ENCODE peak calls at places on chromosomes 7 and 10, in ten cellular contexts. P is lower lobe of right lung, I is Caco-2, Z is brain microvascular endothelial cell, Y is gastrocnemius medialis, D is Panc1, K is uterus, S is neural progenitor cell, E is hepatocyte, G is BJ. W is an unnamed sample.

GRCh38 chr7:158139499-158139898 is 448.1 kb downstream of the PTPRN2 start:
- DNase-seq in P (no peak), I (no peak), Z (no peak), Y (no peak), D (no peak), K (no peak), S (no peak), E (no peak), G (no peak), W (no peak)

GRCh38 chr7:105713488-105714465 is 132.5 kb upstream of the EFCAB10 start:
- DNase-seq in P (no peak), I (no peak), Z (no peak), Y (no peak), D (no peak), K (no peak), S (no peak), E (no peak), G (no peak), W (no peak)

GRCh38 chr10:72320676-72321247 is 34.0 kb downstream of the DNAJB12 start:
- DNase-seq in P (peak), I (peak), Z (peak), Y (peak), D (peak), K (peak), S (peak), E (peak), G (peak), W (peak)

GRCh38 chr10:75234683-75235374 is 928 bp downstream of the COMTD1 start:
- DNase-seq in P (no peak), I (no peak), Z (no peak), Y (no peak), D (no peak), K (peak), S (peak), E (peak), G (no peak), W (peak)

GRCh38 chr7:55593172-55593514 is 20.8 kb upstream of the VOPP1 start:
- DNase-seq in P (no peak), I (no peak), Z (no peak), Y (no peak), D (no peak), K (no peak), S (no peak), E (no peak), G (no peak), W (no peak)

GRCh38 chr10:111076682-111077661 is at the start of gene ADRA2A:
- DNase-seq in P (peak), I (peak), Z (peak), Y (no peak), D (no peak), K (peak), S (peak), E (peak), G (peak), W (no peak)

GRCh38 chr10:121633056-121633455 is 34.8 kb upstream of the FGFR2 start:
- DNase-seq in P (no peak), I (no peak), Z (no peak), Y (no peak), D (no peak), K (no peak), S (no peak), E (peak), G (no peak), W (no peak)

GRCh38 chr10:96017227-96017687 is 26.1 kb upstream of the CCNJ start:
- DNase-seq in P (no peak), I (peak), Z (peak), Y (no peak), D (peak), K (no peak), S (peak), E (peak), G (peak), W (peak)

GRCh38 chr10:117532451-117533107 is 10.0 kb upstream of the EMX2 start:
- DNase-seq in P (no peak), I (no peak), Z (no peak), Y (no peak), D (no peak), K (peak), S (peak), E (no peak), G (no peak), W (no peak)

GRCh38 chr10:14536269-14536903 is 205.7 kb upstream of the FRMD4A start:
- DNase-seq in P (no peak), I (no peak), Z (no peak), Y (no peak), D (no peak), K (no peak), S (no peak), E (no peak), G (no peak), W (no peak)

GRCh38 chr10:105993609-105994008 is 1170.9 kb downstream of the SORCS1 start:
- DNase-seq in P (no peak), I (no peak), Z (no peak), Y (no peak), D (no peak), K (no peak), S (no peak), E (no peak), G (no peak), W (no peak)

DNA sequence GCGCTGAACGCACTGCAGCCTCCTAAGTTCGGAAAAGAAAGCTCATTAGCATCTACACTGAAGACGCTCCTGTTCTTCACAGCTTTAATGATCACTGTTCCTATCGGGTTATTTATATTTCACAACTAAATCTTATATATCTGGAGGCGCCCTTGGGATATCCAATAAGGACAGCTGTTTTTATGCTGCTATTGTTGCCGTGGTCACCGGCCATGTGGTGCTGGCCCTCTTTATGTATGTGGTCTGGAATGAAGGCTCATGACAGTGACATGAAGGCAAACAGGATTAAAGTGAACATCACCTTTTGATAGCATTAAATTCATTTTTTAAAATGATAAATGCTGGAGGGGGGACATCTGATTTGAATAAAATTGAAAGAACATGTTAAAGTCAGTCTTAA is 8.8 kb downstream of the BLVRA start:
- DNase-seq in P (no peak), I (no peak), Z (no peak), Y (no peak), D (no peak), K (no peak), S (no peak), E (no peak), G (no peak), W (no peak)
- H3K4me3 ChIP-seq in P (no peak), I (no peak), Z (no peak), Y (no peak), D (no peak), K (no peak), S (no peak), E (no peak), G (no peak), W (no peak)

DNA sequence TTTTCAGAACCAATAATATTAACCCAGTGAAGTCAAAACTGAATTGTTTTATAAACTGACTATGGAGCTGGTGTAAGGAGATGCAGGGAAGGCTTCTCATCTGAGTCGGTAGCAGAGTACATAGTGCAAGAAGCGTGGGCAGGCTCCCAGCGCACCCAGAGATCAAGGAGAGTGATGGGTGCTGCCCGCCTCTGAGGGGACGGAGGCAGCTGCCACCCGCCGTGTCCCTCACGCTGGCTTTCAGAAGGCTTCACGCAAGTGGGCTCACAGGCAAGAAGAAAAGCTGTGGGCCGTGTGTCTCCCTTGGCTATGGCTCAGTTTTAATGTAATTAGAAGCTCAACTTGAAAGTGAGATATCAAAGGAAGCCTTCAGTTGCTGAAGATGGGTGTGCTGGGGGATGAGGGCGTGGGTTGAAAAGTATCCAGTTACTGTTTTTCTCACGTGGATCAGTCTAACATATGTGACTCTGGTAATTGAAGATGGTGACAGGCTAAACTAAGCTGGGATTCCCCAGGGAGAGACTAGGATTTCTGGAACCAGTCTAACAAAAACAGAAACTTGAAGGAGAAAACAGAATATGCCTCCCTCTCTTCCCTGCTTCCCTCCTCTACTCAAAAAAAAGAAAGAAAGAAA is 159.9 kb downstream of the MGMT start:
- DNase-seq in P (no peak), I (no peak), Z (no peak), Y (no peak), D (no peak), K (no peak), S (no peak), E (no peak), G (no peak), W (no peak)
- TF ChIP-seq CTCF in P (no peak), I (no peak), Z (no peak), Y (no peak), D (no peak), K (no peak), S (no peak), E (no peak), G (no peak), W (no peak)

GRCh38 chr10:21521910-21522533 is 3.5 kb downstream of the SKIDA1 start:
- DNase-seq in P (no peak), I (no peak), Z (no peak), Y (no peak), D (no peak), K (no peak), S (peak), E (no peak), G (no peak), W (no peak)

GRCh38 chr10:21517983-21518628 is 7.4 kb downstream of the SKIDA1 start:
- DNase-seq in P (no peak), I (no peak), Z (no peak), Y (no peak), D (no peak), K (no peak), S (peak), E (no peak), G (no peak), W (no peak)

GRCh38 chr10:21518629-21519321 is 6.7 kb downstream of the SKIDA1 start:
- DNase-seq in P (peak), I (no peak), Z (no peak), Y (no peak), D (no peak), K (no peak), S (peak), E (peak), G (no peak), W (no peak)

GRCh38 chr10:21519327-21519933 is 6.1 kb downstream of the SKIDA1 start:
- DNase-seq in P (no peak), I (no peak), Z (no peak), Y (no peak), D (no peak), K (no peak), S (peak), E (no peak), G (no peak), W (no peak)

DNA sequence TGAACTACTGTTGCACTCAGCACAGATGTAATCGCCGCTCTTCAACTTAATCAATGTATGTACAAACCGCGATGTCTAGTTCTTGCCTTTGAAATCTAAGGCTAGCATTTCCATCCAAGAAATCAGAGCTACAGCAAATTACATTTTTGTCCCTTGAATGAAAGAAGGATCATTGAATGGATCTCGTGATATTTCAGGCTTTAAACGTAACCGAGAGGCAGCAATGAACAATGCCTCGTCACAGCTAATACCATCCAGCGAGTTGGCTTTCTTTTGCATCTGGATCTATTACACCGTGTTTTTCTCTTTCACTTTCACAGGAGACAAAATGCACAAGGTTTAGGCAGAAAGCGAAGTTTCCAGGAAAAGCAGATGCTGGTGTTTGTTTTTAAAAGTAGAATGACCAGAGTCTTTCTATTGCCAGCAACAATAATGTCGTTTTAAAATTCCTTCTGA is 5.5 kb downstream of the SKIDA1 start:
- DNase-seq in P (no peak), I (no peak), Z (peak), Y (no peak), D (no peak), K (no peak), S (peak), E (peak), G (no peak), W (peak)
- H3K4me3 ChIP-seq in P (peak), I (no peak), Z (peak), Y (peak), D (peak), K (peak), S (peak), E (peak), G (peak), W (peak)

GRCh38 chr10:23338886-23339285 is 5.7 kb downstream of the C10orf67 start:
- DNase-seq in P (no peak), I (no peak), Z (no peak), Y (no peak), D (no peak), K (no peak), S (no peak), E (no peak), G (no peak), W (no peak)
- TF ChIP-seq CTCF in P (no peak), I (no peak), Z (no peak), Y (no peak), D (no peak), K (no peak), S (no peak), E (no peak), G (no peak), W (no peak)

GRCh38 chr10:32731527-32731926 is 226.5 kb downstream of the ITGB1 start:
- DNase-seq in P (no peak), I (no peak), Z (no peak), Y (no peak), D (no peak), K (no peak), S (no peak), E (no peak), G (no peak), W (no peak)
- H3K4me3 ChIP-seq in P (no peak), I (no peak), Z (no peak), Y (no peak), D (no peak), K (no peak), S (no peak), E (no peak), G (no peak), W (no peak)

DNA sequence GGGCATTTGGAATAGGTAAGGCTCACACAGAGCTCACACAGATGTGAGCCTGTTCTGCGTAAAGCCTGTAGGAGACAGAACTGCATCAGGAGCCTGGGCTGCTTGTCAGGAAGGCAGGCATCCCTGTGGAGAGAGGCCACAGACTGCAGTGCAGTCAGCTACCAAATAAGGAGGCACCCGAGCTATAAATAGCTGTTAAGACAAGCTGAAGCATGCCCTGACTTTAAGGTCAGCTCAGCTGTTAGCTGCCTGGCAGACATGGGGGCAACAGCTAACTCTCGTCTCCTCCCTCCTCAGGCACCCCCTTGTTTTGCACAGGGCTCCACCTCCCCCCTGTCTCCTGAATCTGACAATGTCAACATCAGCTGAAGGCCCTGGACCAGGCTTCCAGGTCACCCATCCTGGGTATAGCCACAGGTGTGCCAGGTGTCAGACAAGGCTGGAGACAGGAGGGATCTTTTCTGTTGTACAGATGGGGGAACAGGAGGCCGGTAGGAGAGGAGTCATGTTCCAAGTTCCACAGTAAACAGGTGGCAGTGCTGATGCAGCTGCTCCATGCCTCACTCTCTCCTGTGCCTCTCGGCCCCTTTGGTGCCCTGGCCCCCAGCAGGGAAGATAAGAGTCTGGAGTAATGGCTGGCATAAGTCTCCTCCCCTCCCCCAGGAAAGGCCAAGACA is 27.6 kb upstream of the MKRN1 start:
- DNase-seq in P (no peak), I (peak), Z (peak), Y (peak), D (no peak), K (peak), S (peak), E (peak), G (peak), W (peak)
- TF ChIP-seq CTCF in P (no peak), I (no peak), Z (peak), Y (no peak), D (no peak), K (no peak), S (no peak), E (no peak), G (peak), W (no peak)

GRCh38 chr7:101166603-101166908 is 1.2 kb upstream of the VGF start:
- DNase-seq in P (no peak), I (no peak), Z (no peak), Y (no peak), D (no peak), K (no peak), S (no peak), E (no peak), G (no peak), W (no peak)

GRCh38 chr7:101165958-101166602 is 711 bp upstream of the VGF start:
- DNase-seq in P (no peak), I (no peak), Z (no peak), Y (no peak), D (no peak), K (no peak), S (peak), E (no peak), G (no peak), W (no peak)

GRCh38 chr7:101164071-101164840 is 1.1 kb downstream of the VGF start:
- DNase-seq in P (no peak), I (peak), Z (no peak), Y (no peak), D (no peak), K (no peak), S (peak), E (peak), G (no peak), W (no peak)

GRCh38 chr7:101166909-101167644 is 1.7 kb upstream of the VGF start:
- DNase-seq in P (no peak), I (no peak), Z (no peak), Y (no peak), D (no peak), K (no peak), S (peak), E (peak), G (no peak), W (no peak)

GRCh38 chr7:101165075-101165957 is at the start of gene VGF:
- DNase-seq in P (peak), I (peak), Z (peak), Y (peak), D (peak), K (peak), S (peak), E (peak), G (peak), W (peak)
- H3K4me3 ChIP-seq in P (peak), I (peak), Z (peak), Y (no peak), D (peak), K (no peak), S (peak), E (peak), G (no peak), W (peak)